ENCODE peak calls at places on chromosomes 4 and X, in four cellular contexts. E is fibroblast of lung, A is left lung, Y is GM23248. V is an unnamed sample.

GRCh38 chrX:48520976-48521352 is 644 bp upstream of the EBP start:
- DNase-seq in E (no peak), A (no peak), Y (no peak), V (no peak)

GRCh38 chrX:1274786-1275185 is 6.2 kb downstream of the CSF2RA start:
- DNase-seq in E (no peak), A (no peak), Y (no peak), V (no peak)

GRCh38 chr4:147599764-147600163 is 17.4 kb upstream of the TMEM184C start:
- DNase-seq in E (peak; percentile 78), A (no peak), Y (peak; percentile 63), V (no peak)

GRCh38 chr4:110287130-110287529 is 88.7 kb upstream of the ELOVL6 start:
- DNase-seq in E (peak; percentile 85), A (no peak), Y (peak; percentile 94), V (no peak)

GRCh38 chrX:19760345-19760744 is 127.1 kb downstream of the SH3KBP1 start:
- DNase-seq in E (peak; percentile 8), A (no peak), Y (peak; percentile 20), V (no peak)

GRCh38 chrX:3548743-3549441 is 164.6 kb downstream of the PRKX start:
- DNase-seq in E (peak; percentile 68), A (no peak), Y (peak; percentile 90), V (no peak)

GRCh38 chrX:23797371-23798128 is 14.6 kb downstream of the SAT1 start:
- DNase-seq in E (no peak), A (no peak), Y (no peak), V (no peak)

GRCh38 chrX:84735025-84735424 is 232.8 kb upstream of the HDX start:
- DNase-seq in E (peak; percentile 8), A (no peak), Y (no peak), V (no peak)

GRCh38 chr4:102503831-102504786 is 3.0 kb downstream of the NFKB1 start:
- DNase-seq in E (no peak), A (no peak), Y (no peak), V (no peak)

GRCh38 chrX:69538321-69538876 is 34.3 kb downstream of the NALF2 start:
- DNase-seq in E (peak; percentile 2), A (peak; percentile 87), Y (peak; percentile 64), V (peak; percentile 80)

GRCh38 chrX:69457756-69458155 is 46.4 kb upstream of the NALF2 start:
- DNase-seq in E (no peak), A (no peak), Y (no peak), V (no peak)

GRCh38 chr4:24794916-24795665 is at the start of gene SOD3:
- DNase-seq in E (peak; percentile 91), A (peak; percentile 86), Y (peak; percentile 92), V (peak; percentile 91)

GRCh38 chr4:92091335-92091734 is 212.4 kb upstream of the GRID2 start:
- DNase-seq in E (no peak), A (no peak), Y (peak; percentile 51), V (no peak)

GRCh38 chr4:73068496-73069337 is 799 bp downstream of the COX18 start:
- DNase-seq in E (peak; percentile 39), A (no peak), Y (peak; percentile 54), V (no peak)

GRCh38 chr4:168722391-168722790 is 225.5 kb downstream of the PALLD start:
- DNase-seq in E (peak; percentile 56), A (no peak), Y (no peak), V (no peak)

GRCh38 chr4:57065730-57066482 is 44.3 kb downstream of the IGFBP7 start:
- DNase-seq in E (peak; percentile 72), A (no peak), Y (peak; percentile 36), V (no peak)

GRCh38 chr4:139887962-139888735 is 222.5 kb downstream of the MGST2 start:
- DNase-seq in E (no peak), A (no peak), Y (no peak), V (no peak)

GRCh38 chr4:40978548-40978947 is 228.8 kb downstream of the NSUN7 start:
- DNase-seq in E (peak; percentile 21), A (no peak), Y (peak; percentile 20), V (no peak)

GRCh38 chrX:103211012-103211715 is 3.7 kb upstream of the BEX4 start:
- DNase-seq in E (peak; percentile 29), A (no peak), Y (peak; percentile 58), V (peak; percentile 15)

GRCh38 chr4:137700072-137700471 is 167.8 kb upstream of the PCDH18 start:
- DNase-seq in E (peak; percentile 47), A (no peak), Y (peak; percentile 6), V (no peak)

GRCh38 chrX:40496728-40497127 is 84.0 kb upstream of the ATP6AP2 start:
- DNase-seq in E (peak; percentile 45), A (no peak), Y (peak; percentile 37), V (peak; percentile 20)

GRCh38 chrX:23008431-23009099 is 8.8 kb downstream of the DDX53 start:
- DNase-seq in E (peak; percentile 49), A (no peak), Y (peak; percentile 56), V (no peak)

GRCh38 chr4:165986956-165987698 is 114.1 kb downstream of the TLL1 start:
- DNase-seq in E (no peak), A (no peak), Y (no peak), V (no peak)

GRCh38 chrX:119496521-119496829 is 28.2 kb downstream of the SLC25A5 start:
- DNase-seq in E (no peak), A (no peak), Y (no peak), V (no peak)

GRCh38 chrX:113929004-113929403 is 654.9 kb upstream of the HTR2C start:
- DNase-seq in E (peak; percentile 20), A (no peak), Y (peak; percentile 32), V (no peak)

GRCh38 chrX:104750146-104750699 is 184.2 kb downstream of the IL1RAPL2 start:
- DNase-seq in E (peak; percentile 85), A (no peak), Y (no peak), V (no peak)

GRCh38 chrX:71653344-71653743 is 14.0 kb upstream of the LOC101059915 start:
- DNase-seq in E (no peak), A (no peak), Y (no peak), V (no peak)

GRCh38 chr4:186260117-186260503 is 5.9 kb upstream of the F11 start:
- DNase-seq in E (no peak), A (no peak), Y (no peak), V (no peak)

GRCh38 chrX:9171841-9172240 is 137.9 kb upstream of the FAM9B start:
- DNase-seq in E (peak; percentile 79), A (no peak), Y (peak; percentile 77), V (no peak)

GRCh38 chr4:76689079-76689817 is 208.7 kb downstream of the SOWAHB start:
- DNase-seq in E (peak; percentile 48), A (peak; percentile 80), Y (peak; percentile 78), V (peak; percentile 79)

GRCh38 chr4:15318621-15319348 is 109.0 kb upstream of the C1QTNF7 start:
- DNase-seq in E (peak; percentile 28), A (no peak), Y (peak; percentile 61), V (no peak)

GRCh38 chrX:69165116-69165651 is at the start of gene PJA1:
- DNase-seq in E (peak; percentile 72), A (peak; percentile 89), Y (peak; percentile 86), V (peak; percentile 91)

GRCh38 chrX:68669094-68669830 is 21.8 kb downstream of the STARD8 start:
- DNase-seq in E (peak; percentile 55), A (no peak), Y (peak; percentile 51), V (no peak)

GRCh38 chr4:20847124-20847747 is 147.0 kb downstream of the PACRGL start:
- DNase-seq in E (no peak), A (no peak), Y (peak; percentile 68), V (no peak)

GRCh38 chrX:26848511-26848910 is 614.6 kb downstream of the PPP4R3C start:
- DNase-seq in E (peak; percentile 18), A (no peak), Y (peak; percentile 40), V (no peak)

GRCh38 chrX:153690466-153690865 is 2.7 kb downstream of the SLC6A8 start:
- DNase-seq in E (no peak), A (peak; percentile 35), Y (no peak), V (no peak)

GRCh38 chr4:184261246-184261645 is 43.6 kb upstream of the ENPP6 start:
- DNase-seq in E (no peak), A (no peak), Y (no peak), V (no peak)

DNA sequence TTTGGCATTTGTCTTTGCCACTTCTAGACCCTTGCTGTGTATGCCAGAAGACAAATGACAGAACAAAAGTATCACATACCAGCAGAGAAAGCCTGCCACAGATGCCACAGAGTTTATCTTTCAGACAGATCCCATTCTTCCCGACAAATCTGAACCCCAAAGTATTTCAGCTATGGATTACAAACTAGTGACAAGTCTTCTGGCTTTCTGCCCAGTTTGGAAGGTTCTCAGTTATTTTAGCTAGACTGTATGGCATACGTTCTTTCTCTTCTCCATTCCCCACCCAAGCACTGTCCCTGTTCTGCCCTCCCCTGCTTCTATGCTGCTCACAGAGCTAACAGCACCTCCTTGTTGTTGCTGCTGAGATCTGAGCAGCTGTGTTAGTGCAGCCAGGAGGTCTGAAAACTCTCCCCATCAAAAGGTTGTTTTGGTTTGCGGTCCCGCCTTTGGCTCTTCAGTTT is 236.7 kb downstream of the FRAS1 start:
- DNase-seq in E (peak; percentile 96), A (no peak), Y (peak; percentile 89), V (no peak)
- H3K4me3 ChIP-seq in E (no peak overlapping the region), A (no peak overlapping the region), Y (peak overlapping the region; percentile 29), V (no peak overlapping the region)

DNA sequence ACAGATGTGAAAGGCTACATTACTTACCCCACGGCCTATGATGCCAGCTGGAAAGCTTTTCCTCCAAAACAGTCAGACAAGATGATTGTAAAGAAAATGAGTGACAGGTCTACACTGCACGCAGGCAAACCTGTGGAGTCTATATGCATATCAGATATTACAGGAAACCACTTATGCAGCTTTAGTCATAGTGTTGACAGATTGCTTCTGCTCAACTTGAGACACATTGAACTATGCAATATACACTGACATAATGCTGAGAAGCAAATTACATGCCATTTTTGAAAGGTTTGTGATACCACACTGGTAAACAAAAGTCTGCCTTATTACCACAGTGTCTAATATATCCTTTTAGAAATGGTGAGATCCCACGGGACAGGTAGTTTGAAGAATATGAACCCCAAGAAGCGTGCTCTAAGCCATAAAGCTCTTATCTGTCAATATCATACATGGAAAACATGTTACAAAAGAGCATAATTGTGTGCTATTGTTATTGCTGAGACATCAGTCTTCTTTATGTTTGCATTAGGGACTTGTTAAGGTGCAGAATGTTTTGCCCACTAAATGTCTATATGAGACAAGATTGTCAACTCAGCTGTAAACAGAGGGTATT is 1835.8 kb upstream of the TENM3 start:
- DNase-seq in E (no peak), A (no peak), Y (no peak), V (no peak)
- H3K4me3 ChIP-seq in E (no peak overlapping the region), A (no peak overlapping the region), Y (no peak overlapping the region), V (no peak overlapping the region)

GRCh38 chr4:87392183-87392582 is 1.2 kb upstream of the HSD17B11 start:
- DNase-seq in E (no peak), A (no peak), Y (no peak), V (no peak)
- H3K4me3 ChIP-seq in E (no peak overlapping the region), A (no peak overlapping the region), Y (peak overlapping the region; percentile 90), V (no peak overlapping the region)

GRCh38 chr4:151371045-151371605 is 37.9 kb upstream of the FHIP1A start:
- DNase-seq in E (peak; percentile 7), A (no peak), Y (peak; percentile 34), V (no peak)

DNA sequence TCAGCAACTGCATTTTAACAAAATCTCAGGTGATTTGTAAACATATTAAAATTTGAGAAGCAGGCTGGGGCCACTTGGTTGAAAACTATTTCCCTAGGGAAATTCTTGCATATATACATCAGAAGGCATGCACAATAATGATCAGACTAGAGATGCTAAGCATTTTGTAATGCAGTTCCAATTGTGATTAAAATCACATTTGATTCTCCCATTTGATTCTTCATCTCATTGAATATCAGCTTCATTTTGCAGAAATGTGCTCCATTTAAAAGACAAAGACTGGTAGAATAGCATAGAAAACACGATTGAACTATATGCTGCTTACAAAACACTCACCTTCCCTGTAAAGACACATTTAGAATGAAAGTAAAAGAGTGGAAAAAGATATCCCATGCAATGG is 32.4 kb upstream of the FHIP1A start:
- DNase-seq in E (no peak), A (no peak), Y (no peak), V (no peak)
- H3K4me3 ChIP-seq in E (no peak overlapping the region), A (no peak overlapping the region), Y (no peak overlapping the region), V (no peak overlapping the region)